ENCODE peak calls at places on chromosomes 4 and X, in five cellular contexts. One of them, this sample, is unnamed.

GRCh38 chr4:101835121-101835904 is 44.8 kb downstream of the BANK1 start:
- DNase-seq in heart left ventricle: no peak
- DNase-seq in head of caudate nucleus: no peak
- DNase-seq in AG08396: peak; percentile 30
- DNase-seq in GM03348: peak; percentile 77
- DNase-seq in this sample: no peak

GRCh38 chr4:153111426-153112070 is 92.7 kb upstream of the TRIM2 start:
- DNase-seq in heart left ventricle: no peak
- DNase-seq in head of caudate nucleus: no peak
- DNase-seq in AG08396: no peak
- DNase-seq in GM03348: no peak
- DNase-seq in this sample: no peak

GRCh38 chr4:35649784-35650183 is 594.5 kb downstream of the ARAP2 start:
- DNase-seq in heart left ventricle: no peak
- DNase-seq in head of caudate nucleus: no peak
- DNase-seq in AG08396: no peak
- DNase-seq in GM03348: no peak
- DNase-seq in this sample: no peak

GRCh38 chr4:183157215-183157614 is 58.2 kb downstream of the WWC2 start:
- DNase-seq in heart left ventricle: no peak
- DNase-seq in head of caudate nucleus: no peak
- DNase-seq in AG08396: no peak
- DNase-seq in GM03348: no peak
- DNase-seq in this sample: no peak

GRCh38 chr4:124640037-124640730 is 72.3 kb downstream of the ANKRD50 start:
- DNase-seq in heart left ventricle: no peak
- DNase-seq in head of caudate nucleus: no peak
- DNase-seq in AG08396: peak; percentile 21
- DNase-seq in GM03348: peak; percentile 12
- DNase-seq in this sample: peak; percentile 44

GRCh38 chrX:135010921-135011320 is 11.4 kb downstream of the RTL8B start:
- DNase-seq in heart left ventricle: no peak
- DNase-seq in head of caudate nucleus: no peak
- DNase-seq in AG08396: no peak
- DNase-seq in GM03348: no peak
- DNase-seq in this sample: no peak

GRCh38 chrX:110032534-110033161 is 29.7 kb downstream of the TMEM164 start:
- DNase-seq in heart left ventricle: no peak
- DNase-seq in head of caudate nucleus: no peak
- DNase-seq in AG08396: no peak
- DNase-seq in GM03348: no peak
- DNase-seq in this sample: no peak

GRCh38 chr4:1727117-1728031 is 6.1 kb downstream of the TACC3 start:
- DNase-seq in heart left ventricle: peak; percentile 84
- DNase-seq in head of caudate nucleus: no peak
- DNase-seq in AG08396: no peak
- DNase-seq in GM03348: peak; percentile 58
- DNase-seq in this sample: no peak

GRCh38 chr4:93814722-93815121 is 13.8 kb upstream of the ATOH1 start:
- DNase-seq in heart left ventricle: no peak
- DNase-seq in head of caudate nucleus: no peak
- DNase-seq in AG08396: no peak
- DNase-seq in GM03348: no peak
- DNase-seq in this sample: no peak

GRCh38 chrX:97672138-97672537 is 788.4 kb downstream of the RPA4 start:
- DNase-seq in heart left ventricle: no peak
- DNase-seq in head of caudate nucleus: no peak
- DNase-seq in AG08396: no peak
- DNase-seq in GM03348: no peak
- DNase-seq in this sample: no peak

GRCh38 chr4:77454858-77455257 is 150.8 kb upstream of the CXCL13 start:
- DNase-seq in heart left ventricle: no peak
- DNase-seq in head of caudate nucleus: no peak
- DNase-seq in AG08396: no peak
- DNase-seq in GM03348: no peak
- DNase-seq in this sample: no peak

GRCh38 chrX:149831473-149831872 is 49.5 kb upstream of the MAGEA8 start:
- DNase-seq in heart left ventricle: no peak
- DNase-seq in head of caudate nucleus: no peak
- DNase-seq in AG08396: no peak
- DNase-seq in GM03348: no peak
- DNase-seq in this sample: no peak

GRCh38 chr4:3202836-3203820 is 45.8 kb upstream of the MSANTD1 start:
- DNase-seq in heart left ventricle: no peak
- DNase-seq in head of caudate nucleus: no peak
- DNase-seq in AG08396: no peak
- DNase-seq in GM03348: peak; percentile 28
- DNase-seq in this sample: no peak

GRCh38 chr4:86174496-86174895 is 185.4 kb downstream of the MAPK10 start:
- DNase-seq in heart left ventricle: no peak
- DNase-seq in head of caudate nucleus: no peak
- DNase-seq in AG08396: no peak
- DNase-seq in GM03348: no peak
- DNase-seq in this sample: no peak

GRCh38 chr4:3656441-3657376 is 109.5 kb upstream of the ADRA2C start:
- DNase-seq in heart left ventricle: no peak
- DNase-seq in head of caudate nucleus: no peak
- DNase-seq in AG08396: no peak
- DNase-seq in GM03348: no peak
- DNase-seq in this sample: no peak

GRCh38 chr4:158624889-158625478 is 46.7 kb downstream of the C4orf46 start:
- DNase-seq in heart left ventricle: no peak
- DNase-seq in head of caudate nucleus: no peak
- DNase-seq in AG08396: peak; percentile 24
- DNase-seq in GM03348: peak; percentile 52
- DNase-seq in this sample: peak; percentile 27

GRCh38 chr4:55727746-55728145 is 91.6 kb upstream of the NMU start:
- DNase-seq in heart left ventricle: no peak
- DNase-seq in head of caudate nucleus: no peak
- DNase-seq in AG08396: no peak
- DNase-seq in GM03348: no peak
- DNase-seq in this sample: no peak

GRCh38 chr4:175427751-175428150 is 384.3 kb downstream of the GPM6A start:
- DNase-seq in heart left ventricle: no peak
- DNase-seq in head of caudate nucleus: no peak
- DNase-seq in AG08396: no peak
- DNase-seq in GM03348: no peak
- DNase-seq in this sample: no peak

GRCh38 chr4:102641796-102642195 is 119.0 kb downstream of the MANBA start:
- DNase-seq in heart left ventricle: no peak
- DNase-seq in head of caudate nucleus: no peak
- DNase-seq in AG08396: no peak
- DNase-seq in GM03348: no peak
- DNase-seq in this sample: no peak

GRCh38 chrX:85851418-85851817 is 195.9 kb downstream of the CHM start:
- DNase-seq in heart left ventricle: no peak
- DNase-seq in head of caudate nucleus: no peak
- DNase-seq in AG08396: no peak
- DNase-seq in GM03348: peak; percentile 1
- DNase-seq in this sample: no peak

GRCh38 chrX:104130808-104131207 is 18.5 kb downstream of the ZCCHC18 start:
- DNase-seq in heart left ventricle: no peak
- DNase-seq in head of caudate nucleus: no peak
- DNase-seq in AG08396: no peak
- DNase-seq in GM03348: no peak
- DNase-seq in this sample: no peak

GRCh38 chrX:68841251-68842049 is 12.6 kb downstream of the EFNB1 start:
- DNase-seq in heart left ventricle: no peak
- DNase-seq in head of caudate nucleus: no peak
- DNase-seq in AG08396: no peak
- DNase-seq in GM03348: no peak
- DNase-seq in this sample: no peak

GRCh38 chrX:134734343-134735001 is 76.2 kb upstream of the PLAC1 start:
- DNase-seq in heart left ventricle: no peak
- DNase-seq in head of caudate nucleus: no peak
- DNase-seq in AG08396: no peak
- DNase-seq in GM03348: peak; percentile 34
- DNase-seq in this sample: peak; percentile 38

GRCh38 chr4:6128221-6128871 is 72.0 kb downstream of the JAKMIP1 start:
- DNase-seq in heart left ventricle: no peak
- DNase-seq in head of caudate nucleus: no peak
- DNase-seq in AG08396: no peak
- DNase-seq in GM03348: no peak
- DNase-seq in this sample: no peak

GRCh38 chr4:156677136-156677535 is 294.5 kb downstream of the PDGFC start:
- DNase-seq in heart left ventricle: no peak
- DNase-seq in head of caudate nucleus: no peak
- DNase-seq in AG08396: peak; percentile 21
- DNase-seq in GM03348: peak; percentile 57
- DNase-seq in this sample: no peak

GRCh38 chr4:43351970-43352806 is 459.7 kb downstream of the GRXCR1 start:
- DNase-seq in heart left ventricle: no peak
- DNase-seq in head of caudate nucleus: no peak
- DNase-seq in AG08396: no peak
- DNase-seq in GM03348: no peak
- DNase-seq in this sample: no peak

GRCh38 chr4:48016141-48017107 is at the start of the genes CNGA1 and NIPAL1:
- DNase-seq in heart left ventricle: peak; percentile 76
- DNase-seq in head of caudate nucleus: peak; percentile 60
- DNase-seq in AG08396: peak; percentile 85
- DNase-seq in GM03348: peak; percentile 87
- DNase-seq in this sample: no peak